ENCODE peak calls at places on chromosomes 6 and 20, in ten cellular contexts. H is cardiac fibroblast; B is HCT116; M is K562; O is ovary; W is activated T-helper 1 cell treated with anti-CD3 and anti-CD28 coated beads, Interleukin-2, amount 50 U/mL, for 16 hours; J is right cardiac atrium; E is ELR; I is non-pigmented ciliary epithelial cell; F is CD8-positive, alpha-beta memory T cell. Z is an unnamed sample.

GRCh38 chr20:7094438-7094997 is 327.0 kb downstream of the BMP2 start:
- DNase-seq in J (peak; percentile 7), E (peak; percentile 29), B (peak; percentile 4), W (no peak), I (peak; percentile 8), M (peak; percentile 23), O (no peak), F (no peak), H (peak; percentile 3), Z (peak; percentile 19)

GRCh38 chr20:32485126-32485769 is 99.9 kb downstream of the NOL4L start:
- DNase-seq in E (peak; percentile 93), F (peak; percentile 77), H (peak; percentile 89), W (peak; percentile 63), O (peak; percentile 65), B (peak; percentile 34), M (peak; percentile 52), J (peak; percentile 78), I (peak; percentile 38), Z (peak; percentile 62)

GRCh38 chr20:24961384-24962181 is 12.5 kb downstream of the CST7 start:
- DNase-seq in H (no peak), J (no peak), E (no peak), W (no peak), B (no peak), O (no peak), I (no peak), M (no peak), F (no peak), Z (no peak)

GRCh38 chr6:159700970-159701369 is 7.9 kb upstream of the SOD2 start:
- DNase-seq in I (no peak), H (no peak), B (no peak), F (no peak), E (peak; percentile 26), M (no peak), J (no peak), W (no peak), O (no peak), Z (no peak)

GRCh38 chr20:37333848-37334318 is 12.1 kb upstream of the SRC start:
- DNase-seq in E (no peak), O (no peak), M (no peak), J (no peak), I (no peak), B (no peak), W (no peak), F (no peak), H (no peak), Z (no peak)

GRCh38 chr20:44040202-44040915 is 125.7 kb downstream of the TOX2 start:
- DNase-seq in F (no peak), J (no peak), I (no peak), O (no peak), W (no peak), M (no peak), E (no peak), B (no peak), H (no peak), Z (no peak)

GRCh38 chr20:44609511-44610312 is 27.3 kb downstream of the PKIG start:
- DNase-seq in F (peak; percentile 74), J (peak; percentile 88), W (peak; percentile 67), B (peak; percentile 76), M (peak; percentile 84), I (peak; percentile 23), E (peak; percentile 97), O (peak; percentile 87), H (peak; percentile 89), Z (peak; percentile 50)

GRCh38 chr20:63443606-63444395 is 28.7 kb downstream of the KCNQ2 start:
- DNase-seq in F (no peak), H (no peak), J (no peak), M (no peak), E (no peak), I (no peak), B (no peak), O (no peak), W (no peak), Z (no peak)

GRCh38 chr6:47165918-47166317 is 123.8 kb upstream of the ADGRF1 start:
- DNase-seq in F (no peak), B (no peak), I (no peak), W (no peak), E (peak; percentile 16), O (no peak), J (no peak), H (no peak), M (no peak), Z (no peak)

GRCh38 chr6:45972795-45973503 is 42.7 kb downstream of the CLIC5 start:
- DNase-seq in M (no peak), H (no peak), O (no peak), E (no peak), B (no peak), I (no peak), W (no peak), F (no peak), J (no peak), Z (no peak)

GRCh38 chr20:39795401-39796272 is 833.5 kb downstream of the DHX35 start:
- DNase-seq in J (peak; percentile 31), B (no peak), I (no peak), H (no peak), M (no peak), E (peak; percentile 25), W (no peak), O (no peak), F (no peak), Z (no peak)

GRCh38 chr20:50408526-50409364 is 101.4 kb upstream of the PTPN1 start:
- DNase-seq in M (no peak), J (no peak), F (no peak), B (no peak), O (no peak), I (no peak), W (no peak), H (no peak), E (no peak), Z (no peak)

GRCh38 chr6:95576621-95577316 is 566 bp upstream of the MANEA start:
- DNase-seq in F (peak; percentile 22), B (no peak), W (no peak), E (peak; percentile 35), O (no peak), J (no peak), M (no peak), H (peak; percentile 37), I (no peak), Z (peak; percentile 24)

GRCh38 chr6:157227202-157228166 is 95.8 kb downstream of the TMEM242 start:
- DNase-seq in B (no peak), H (no peak), I (no peak), M (peak; percentile 59), F (no peak), O (no peak), W (no peak), J (no peak), E (peak; percentile 36), Z (no peak)

GRCh38 chr6:111604259-111605099 is 1.2 kb downstream of the TRAF3IP2 start:
- DNase-seq in O (peak; percentile 67), B (no peak), E (peak; percentile 83), J (peak; percentile 81), W (no peak), I (no peak), M (no peak), F (no peak), H (peak; percentile 87), Z (no peak)

GRCh38 chr6:129191275-129191674 is 308.3 kb downstream of the LAMA2 start:
- DNase-seq in I (no peak), M (no peak), B (no peak), O (no peak), E (no peak), J (no peak), H (no peak), W (no peak), F (no peak), Z (no peak)

GRCh38 chr20:49279677-49280462 is 2.0 kb upstream of the ZNFX1 start:
- DNase-seq in F (no peak), H (no peak), I (no peak), W (no peak), J (no peak), O (no peak), B (no peak), M (no peak), E (peak; percentile 56), Z (no peak)

GRCh38 chr6:75986935-75987334 is 85.5 kb downstream of the IMPG1 start:
- DNase-seq in B (no peak), J (no peak), I (no peak), E (no peak), O (no peak), M (no peak), H (no peak), F (no peak), W (no peak), Z (no peak)

GRCh38 chr6:80165143-80165542 is 58.7 kb downstream of the BCKDHB start:
- DNase-seq in I (no peak), M (no peak), J (no peak), E (peak; percentile 84), B (no peak), W (no peak), O (no peak), H (no peak), F (no peak), Z (no peak)

GRCh38 chr6:168666751-168667427 is 225.9 kb downstream of the SMOC2 start:
- DNase-seq in F (no peak), B (no peak), W (no peak), H (no peak), J (no peak), M (no peak), O (no peak), E (no peak), I (no peak), Z (no peak)

GRCh38 chr6:2819891-2820814 is 21.5 kb downstream of the SERPINB1 start:
- DNase-seq in J (no peak), W (no peak), O (no peak), B (no peak), H (peak; percentile 34), E (no peak), M (no peak), F (no peak), I (no peak), Z (peak; percentile 66)

GRCh38 chr6:51753635-51754034 is 333.8 kb downstream of the PKHD1 start:
- DNase-seq in H (no peak), W (no peak), J (peak; percentile 17), E (no peak), O (no peak), M (peak; percentile 8), F (no peak), B (no peak), I (no peak), Z (no peak)

GRCh38 chr20:3121271-3121911 is 36.9 kb upstream of the AVP start:
- DNase-seq in M (no peak), H (no peak), O (no peak), I (no peak), F (peak; percentile 17), W (no peak), B (no peak), J (no peak), E (no peak), Z (no peak)

GRCh38 chr6:4134841-4135664 is at the start of gene ECI2:
- DNase-seq in I (no peak), M (peak; percentile 71), B (no peak), F (no peak), O (no peak), H (no peak), E (peak; percentile 81), J (no peak), W (peak; percentile 15), Z (peak; percentile 50)

GRCh38 chr6:132198896-132199295 is 202.4 kb downstream of the MOXD1 start:
- DNase-seq in O (no peak), M (no peak), J (no peak), F (no peak), B (no peak), W (no peak), H (no peak), I (peak; percentile 51), E (peak; percentile 53), Z (no peak)

GRCh38 chr6:69061066-69061465 is 426.0 kb downstream of the ADGRB3 start:
- DNase-seq in M (no peak), W (no peak), J (no peak), B (no peak), H (no peak), I (no peak), F (no peak), O (no peak), E (no peak), Z (no peak)

GRCh38 chr6:119096683-119097310 is 18.3 kb upstream of the FAM184A start:
- DNase-seq in O (peak; percentile 91), J (peak; percentile 90), B (no peak), M (no peak), W (no peak), F (no peak), H (peak; percentile 88), E (no peak), I (no peak), Z (no peak)

GRCh38 chr6:34189806-34190503 is 44.1 kb upstream of the GRM4 start:
- DNase-seq in W (no peak), O (no peak), F (peak; percentile 5), J (no peak), H (no peak), M (peak; percentile 70), B (no peak), E (no peak), I (no peak), Z (peak; percentile 34)

Z was measured in KG1.